ENCODE peak calls at places on chromosomes 12 and 14, in nine cellular contexts. P is A172; O is progenitor cell of endocrine pancreas; L is C1 segment of cervical spinal cord; N is upper lobe of right lung; S is epithelial cell of prostate; U is cardiac fibroblast; H is activated naive CD8-positive, alpha-beta T cell treated with anti-CD3 and anti-CD28 coated beads, Interleukin-2, amount 50 U/mL, for 24 hours; A is MCF 10A. I is an unnamed sample.

GRCh38 chr12:123532808-123533649 is 490 bp downstream of the RILPL1 start:
- DNase-seq in P (no peak), O (peak), L (no peak), N (peak), S (no peak), U (peak), H (peak), A (peak), I (no peak)

GRCh38 chr14:92568621-92569479 is 55.3 kb downstream of the RIN3 start:
- DNase-seq in P (no peak), O (no peak), L (no peak), N (peak), S (no peak), U (peak), H (peak), A (no peak), I (no peak)

GRCh38 chr14:59281613-59282012 is 93.1 kb downstream of the DAAM1 start:
- DNase-seq in P (no peak), O (no peak), L (no peak), N (no peak), S (peak), U (peak), H (no peak), A (peak), I (no peak)

GRCh38 chr12:22856120-22856699 is 231.2 kb downstream of the ETNK1 start:
- DNase-seq in P (peak), O (no peak), L (no peak), N (no peak), S (no peak), U (peak), H (no peak), A (peak), I (no peak)

GRCh38 chr14:32453857-32454810 is 125.0 kb downstream of the AKAP6 start:
- DNase-seq in P (no peak), O (no peak), L (no peak), N (no peak), S (no peak), U (no peak), H (no peak), A (no peak), I (no peak)

GRCh38 chr12:19886805-19887105 is 447.5 kb downstream of the AEBP2 start:
- DNase-seq in P (no peak), O (no peak), L (no peak), N (no peak), S (no peak), U (peak), H (no peak), A (no peak), I (no peak)

GRCh38 chr12:18323159-18323558 is 61.8 kb downstream of the PIK3C2G start:
- DNase-seq in P (no peak), O (no peak), L (no peak), N (no peak), S (no peak), U (peak), H (no peak), A (no peak), I (no peak)

GRCh38 chr12:45986646-45987338 is 3.6 kb downstream of the SCAF11 start:
- DNase-seq in P (no peak), O (no peak), L (no peak), N (no peak), S (no peak), U (no peak), H (no peak), A (no peak), I (no peak)

GRCh38 chr14:102629700-102630365 is 37.4 kb downstream of the RCOR1 start:
- DNase-seq in P (no peak), O (no peak), L (no peak), N (no peak), S (no peak), U (no peak), H (no peak), A (no peak), I (no peak)

GRCh38 chr14:91835920-91836843 is 31.2 kb downstream of the TC2N start:
- DNase-seq in P (no peak), O (peak), L (no peak), N (peak), S (peak), U (no peak), H (peak), A (peak), I (no peak)

GRCh38 chr12:132560421-132560830 is 50.0 kb downstream of the LRCOL1 start:
- DNase-seq in P (no peak), O (peak), L (no peak), N (no peak), S (no peak), U (no peak), H (peak), A (no peak), I (no peak)

GRCh38 chr12:116950628-116951325 is 40.0 kb downstream of the FBXW8 start:
- DNase-seq in P (no peak), O (no peak), L (no peak), N (no peak), S (no peak), U (no peak), H (no peak), A (no peak), I (no peak)

GRCh38 chr12:118120579-118121363 is 15.2 kb upstream of the PEBP1 start:
- DNase-seq in P (peak), O (peak), L (peak), N (peak), S (no peak), U (peak), H (peak), A (peak), I (no peak)

GRCh38 chr12:646303-647038 is 16.8 kb downstream of the NINJ2 start:
- DNase-seq in P (no peak), O (no peak), L (no peak), N (no peak), S (no peak), U (peak), H (no peak), A (no peak), I (no peak)

I was measured in kidney epithelial cell.